ENCODE peak calls at places on chromosomes 3 and 15, in six cellular contexts. M, T, N, U, H and E are unnamed samples.

GRCh38 chr3:108223928-108224327 is 1.7 kb upstream of the IFT57 start:
- DNase-seq in H (peak; percentile 11), N (no peak), U (no peak), M (no peak), T (no peak), E (peak; percentile 81)

GRCh38 chr3:58241321-58242044 is 3.9 kb downstream of the ABHD6 start:
- DNase-seq in H (no peak), N (no peak), M (no peak), U (no peak), T (no peak), E (no peak)

GRCh38 chr3:188264231-188265213 is 110.6 kb downstream of the LPP start:
- DNase-seq in M (peak; percentile 69), H (no peak), N (no peak), T (no peak), U (peak; percentile 48), E (no peak)

GRCh38 chr3:20256144-20256543 is 70.1 kb upstream of the SGO1 start:
- DNase-seq in N (no peak), U (no peak), H (no peak), M (peak; percentile 2), T (no peak), E (peak; percentile 29)

GRCh38 chr15:57646057-57646456 is 54.4 kb downstream of the MYZAP start:
- DNase-seq in H (no peak), U (no peak), T (no peak), N (no peak), M (no peak), E (no peak)

GRCh38 chr3:38005076-38006020 is 14.8 kb downstream of the VILL start:
- DNase-seq in H (no peak), N (no peak), M (no peak), U (no peak), T (peak; percentile 94), E (no peak)

GRCh38 chr3:104763007-104763406 is 603.7 kb upstream of the ALCAM start:
- DNase-seq in M (peak; percentile 55), T (no peak), N (no peak), U (no peak), H (no peak), E (peak; percentile 80)

GRCh38 chr3:100591411-100591810 is 18.0 kb upstream of the ADGRG7 start:
- DNase-seq in H (no peak), T (no peak), U (no peak), M (no peak), N (no peak), E (no peak)

GRCh38 chr15:63551400-63551799 is 45.8 kb upstream of the FBXL22 start:
- DNase-seq in H (no peak), U (no peak), N (no peak), M (peak; percentile 47), T (no peak), E (peak; percentile 82)

GRCh38 chr15:83208357-83208661 is 686 bp upstream of the HDGFL3 start:
- DNase-seq in M (no peak), H (no peak), U (no peak), T (no peak), N (no peak), E (peak; percentile 33)

GRCh38 chr15:67010898-67011619 is 54.3 kb upstream of the SMAD3 start:
- DNase-seq in T (no peak), N (no peak), U (no peak), H (no peak), M (peak; percentile 25), E (no peak)

GRCh38 chr3:123816673-123817207 is 67.4 kb downstream of the MYLK start:
- DNase-seq in U (no peak), N (no peak), H (no peak), T (no peak), M (peak; percentile 95), E (peak; percentile 89)

GRCh38 chr3:31890742-31891469 is 90.2 kb downstream of the OSBPL10 start:
- DNase-seq in U (no peak), H (no peak), T (no peak), M (no peak), N (no peak), E (no peak)

GRCh38 chr3:111768571-111769100 is 90.4 kb upstream of the PHLDB2 start:
- DNase-seq in N (no peak), U (no peak), T (no peak), M (peak; percentile 100), H (no peak), E (peak; percentile 99)

GRCh38 chr3:126211569-126211968 is 31.2 kb upstream of the ALDH1L1 start:
- DNase-seq in H (no peak), N (no peak), M (no peak), U (no peak), T (no peak), E (no peak)

GRCh38 chr3:185070491-185071335 is 82.1 kb downstream of the C3orf70 start:
- DNase-seq in U (no peak), T (peak; percentile 67), M (no peak), N (no peak), H (no peak), E (peak; percentile 46)

GRCh38 chr3:112097378-112097777 is 11.2 kb downstream of the C3orf52 start:
- DNase-seq in N (peak; percentile 99), T (no peak), U (no peak), H (no peak), M (peak; percentile 99), E (peak; percentile 99)

GRCh38 chr15:80673561-80674244 is 21.4 kb upstream of the ABHD17C start:
- DNase-seq in N (no peak), M (no peak), T (no peak), H (peak; percentile 22), U (no peak), E (no peak)

GRCh38 chr15:96330450-96331140 is at the start of gene NR2F2:
- DNase-seq in M (peak; percentile 97), U (peak; percentile 98), H (peak; percentile 89), T (peak; percentile 98), N (no peak), E (peak; percentile 99)
- H3K4me3 ChIP-seq in M (peak within 1 kb of the TSS; percentile 99), U (peak within 1 kb of the TSS; percentile 73), H (peak within 1 kb of the TSS; percentile 75), T (peak within 1 kb of the TSS; percentile 82), N (peak within 1 kb of the TSS; percentile 63), E (peak within 1 kb of the TSS; percentile 90)

GRCh38 chr3:88221726-88222125 is 72.0 kb downstream of the C3orf38 start:
- DNase-seq in U (no peak), T (no peak), M (no peak), H (no peak), N (no peak), E (no peak)

GRCh38 chr3:88220126-88220525 is 70.4 kb downstream of the C3orf38 start:
- DNase-seq in M (no peak), H (no peak), N (no peak), U (no peak), T (no peak), E (no peak)

GRCh38 chr3:88222343-88222742 is 72.6 kb downstream of the C3orf38 start:
- DNase-seq in N (no peak), M (no peak), U (no peak), H (no peak), T (no peak), E (no peak)

DNA sequence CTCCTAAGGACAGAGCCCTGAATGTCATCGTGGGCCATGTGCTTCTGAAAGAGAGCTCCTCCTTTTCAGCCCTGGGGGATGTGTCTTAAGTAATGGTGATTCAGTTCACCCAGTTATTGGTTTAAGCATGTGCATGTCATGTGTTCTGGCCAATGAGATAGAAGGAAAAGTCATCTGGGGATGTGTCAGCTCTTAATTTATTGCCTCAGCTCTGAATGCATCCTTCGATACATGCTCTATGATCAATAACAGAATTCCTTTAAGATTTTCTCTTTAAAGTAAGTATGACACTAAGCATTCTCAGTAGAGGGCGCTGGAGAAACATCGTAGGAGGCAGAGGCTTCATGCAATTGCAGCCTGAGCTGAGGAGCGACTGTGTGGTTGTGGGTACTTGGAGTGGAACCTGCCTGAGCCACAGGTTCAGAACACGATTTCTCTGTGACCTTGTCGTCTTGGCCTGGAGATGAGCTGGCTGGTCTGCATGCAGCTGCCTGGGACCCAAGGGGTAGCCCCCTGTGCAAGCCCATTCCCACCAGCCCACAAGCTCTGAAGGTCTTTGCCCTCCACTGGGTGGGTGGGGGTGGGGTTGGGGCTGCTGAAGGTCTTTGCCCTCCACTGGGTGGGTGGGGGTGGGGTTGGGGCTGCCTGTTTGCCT is 69.5 kb downstream of the C3orf38 start:
- DNase-seq in T (peak; percentile 71), H (peak; percentile 15), N (no peak), U (peak; percentile 25), M (peak; percentile 49), E (peak; percentile 77)
- TF ChIP-seq CTCF in T (peak; percentile 27), H (peak; percentile 53), N (peak; percentile 66), U (no peak), M (peak; percentile 68), E (peak; percentile 74)

GRCh38 chr15:78618490-78618934 is 2.3 kb downstream of the CHRNA3 start:
- DNase-seq in N (peak; percentile 64), U (peak; percentile 89), T (peak; percentile 97), H (peak; percentile 48), M (peak; percentile 48), E (peak; percentile 91)

GRCh38 chr15:78618064-78618463 is 2.7 kb downstream of the CHRNA3 start:
- DNase-seq in U (no peak), H (no peak), N (no peak), T (no peak), M (no peak), E (no peak)

GRCh38 chr15:78620021-78620838 is 566 bp downstream of the CHRNA3 start:
- DNase-seq in T (peak; percentile 33), H (no peak), U (no peak), M (no peak), N (no peak), E (no peak)

GRCh38 chr15:78620839-78621421 is at the start of gene CHRNA3:
- DNase-seq in U (no peak), M (no peak), N (no peak), T (no peak), H (no peak), E (no peak)

DNA sequence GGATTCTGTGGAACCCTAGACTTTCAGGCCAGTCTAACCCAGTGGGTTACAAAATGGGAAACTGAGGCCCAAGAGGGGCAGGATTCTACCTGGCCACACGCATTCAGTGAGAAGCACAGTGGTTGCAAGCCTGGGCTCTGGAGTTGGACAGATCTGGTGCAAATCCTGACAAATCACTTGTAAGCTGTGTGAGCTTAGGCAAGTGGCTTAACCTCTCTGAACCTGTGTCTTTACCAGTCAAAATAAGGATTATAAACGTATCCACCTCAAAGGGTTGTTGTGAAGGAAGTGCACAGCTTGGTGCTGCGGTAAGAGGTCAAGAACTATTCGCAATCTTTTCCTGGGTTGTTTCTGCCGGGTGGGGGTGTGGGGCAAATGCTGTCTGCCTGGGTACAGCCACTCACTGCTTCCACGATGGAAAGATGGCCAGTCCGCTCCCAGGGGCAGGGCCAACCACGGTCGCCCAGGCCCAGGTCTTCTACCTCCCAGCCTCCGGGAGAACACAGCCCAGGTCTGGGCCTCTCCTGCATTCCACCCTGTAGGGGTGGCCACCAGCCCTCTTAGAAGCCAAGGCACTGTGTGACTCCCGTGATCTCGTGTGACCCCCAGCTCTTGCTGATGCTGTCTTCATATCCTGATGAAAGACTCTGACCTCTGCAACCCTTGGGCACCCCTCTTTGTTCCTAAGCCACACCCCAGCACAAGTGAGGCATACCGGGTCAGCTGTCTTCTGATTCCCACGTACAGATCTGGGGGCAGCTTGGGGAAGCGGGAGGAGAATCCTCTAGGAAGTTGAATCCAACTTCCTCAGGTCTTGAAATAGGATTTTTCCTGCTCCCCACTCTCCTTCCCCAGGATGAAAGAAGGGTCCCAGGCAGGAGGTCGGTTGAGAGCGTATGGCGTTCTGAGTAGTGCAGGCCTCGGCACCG is 1.5 kb downstream of the CHRNA3 start:
- DNase-seq in H (no peak), T (no peak), N (no peak), M (no peak), U (no peak), E (no peak)
- H3K4me3 ChIP-seq in H (no peak overlapping the region), T (no peak overlapping the region), N (no peak overlapping the region), M (no peak overlapping the region), U (no peak overlapping the region), E (no peak overlapping the region)

DNA sequence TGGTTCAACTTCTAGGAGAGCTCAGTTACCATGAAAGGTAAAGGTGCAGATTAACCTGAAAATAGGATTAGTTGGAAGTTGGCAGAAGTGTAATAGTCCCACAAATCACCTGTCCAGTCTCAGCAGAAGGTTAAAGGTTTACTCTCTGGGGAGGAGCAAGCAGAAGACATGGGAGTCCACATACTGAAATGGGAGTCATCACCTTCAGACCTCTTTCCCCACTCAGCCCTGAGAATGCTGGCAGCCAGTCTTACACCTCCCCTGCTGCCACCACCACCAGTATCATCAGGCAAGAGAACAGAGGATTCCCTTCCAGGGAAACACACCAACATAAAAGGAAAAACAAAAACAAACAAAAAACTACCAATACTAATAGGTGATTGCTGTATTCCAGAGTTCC is 13.8 kb upstream of the PLA2G4D start:
- DNase-seq in M (no peak), T (no peak), U (no peak), N (no peak), H (no peak), E (no peak)
- TF ChIP-seq CTCF in M (no peak), T (no peak), U (no peak), N (no peak), H (no peak), E (no peak)